ENCODE peak calls at places on chromosomes 12 and 14, in six cellular contexts. One of them, this sample, is unnamed.

GRCh38 chr12:54304187-54304810 is 3.5 kb upstream of the NFE2 start:
- DNase-seq in left ventricle myocardium inferior: peak; percentile 71
- DNase-seq in prostate gland: peak; percentile 27
- DNase-seq in thoracic aorta: no peak
- DNase-seq in effector memory CD4-positive, alpha-beta T cell: no peak
- DNase-seq in lower lobe of right lung: peak; percentile 94
- DNase-seq in this sample: peak; percentile 73

GRCh38 chr12:103884316-103884715 is 43.3 kb upstream of the NT5DC3 start:
- DNase-seq in left ventricle myocardium inferior: no peak
- DNase-seq in prostate gland: no peak
- DNase-seq in thoracic aorta: no peak
- DNase-seq in effector memory CD4-positive, alpha-beta T cell: no peak
- DNase-seq in lower lobe of right lung: no peak
- DNase-seq in this sample: no peak

GRCh38 chr12:116236986-116237385 is 40.5 kb downstream of the MED13L start:
- DNase-seq in left ventricle myocardium inferior: no peak
- DNase-seq in prostate gland: no peak
- DNase-seq in thoracic aorta: no peak
- DNase-seq in effector memory CD4-positive, alpha-beta T cell: no peak
- DNase-seq in lower lobe of right lung: no peak
- DNase-seq in this sample: no peak

GRCh38 chr14:55077691-55078151 is 26.3 kb downstream of the MAPK1IP1L start:
- DNase-seq in left ventricle myocardium inferior: no peak
- DNase-seq in prostate gland: no peak
- DNase-seq in thoracic aorta: no peak
- DNase-seq in effector memory CD4-positive, alpha-beta T cell: no peak
- DNase-seq in lower lobe of right lung: peak; percentile 73
- DNase-seq in this sample: no peak

GRCh38 chr12:46964496-46965098 is 114.8 kb upstream of the PCED1B start:
- DNase-seq in left ventricle myocardium inferior: no peak
- DNase-seq in prostate gland: no peak
- DNase-seq in thoracic aorta: no peak
- DNase-seq in effector memory CD4-positive, alpha-beta T cell: no peak
- DNase-seq in lower lobe of right lung: no peak
- DNase-seq in this sample: no peak

GRCh38 chr12:132061197-132061596 is 82.9 kb downstream of the DDX51 start:
- DNase-seq in left ventricle myocardium inferior: no peak
- DNase-seq in prostate gland: no peak
- DNase-seq in thoracic aorta: no peak
- DNase-seq in effector memory CD4-positive, alpha-beta T cell: no peak
- DNase-seq in lower lobe of right lung: no peak
- DNase-seq in this sample: no peak

GRCh38 chr12:88932457-88932856 is 352.2 kb upstream of the KITLG start:
- DNase-seq in left ventricle myocardium inferior: no peak
- DNase-seq in prostate gland: no peak
- DNase-seq in thoracic aorta: no peak
- DNase-seq in effector memory CD4-positive, alpha-beta T cell: no peak
- DNase-seq in lower lobe of right lung: no peak
- DNase-seq in this sample: no peak

GRCh38 chr12:44464180-44464579 is 411.9 kb downstream of the NELL2 start:
- DNase-seq in left ventricle myocardium inferior: no peak
- DNase-seq in prostate gland: no peak
- DNase-seq in thoracic aorta: no peak
- DNase-seq in effector memory CD4-positive, alpha-beta T cell: no peak
- DNase-seq in lower lobe of right lung: no peak
- DNase-seq in this sample: no peak

GRCh38 chr12:188910-189621 is 24.9 kb downstream of the SLC6A12 start:
- DNase-seq in left ventricle myocardium inferior: peak; percentile 55
- DNase-seq in prostate gland: no peak
- DNase-seq in thoracic aorta: no peak
- DNase-seq in effector memory CD4-positive, alpha-beta T cell: no peak
- DNase-seq in lower lobe of right lung: peak; percentile 64
- DNase-seq in this sample: no peak

GRCh38 chr12:89448951-89449371 is 75.6 kb downstream of the GALNT4 start:
- DNase-seq in left ventricle myocardium inferior: no peak
- DNase-seq in prostate gland: no peak
- DNase-seq in thoracic aorta: no peak
- DNase-seq in effector memory CD4-positive, alpha-beta T cell: no peak
- DNase-seq in lower lobe of right lung: no peak
- DNase-seq in this sample: no peak

GRCh38 chr12:21697829-21698630 is 40.4 kb upstream of the LDHB start:
- DNase-seq in left ventricle myocardium inferior: no peak
- DNase-seq in prostate gland: no peak
- DNase-seq in thoracic aorta: no peak
- DNase-seq in effector memory CD4-positive, alpha-beta T cell: no peak
- DNase-seq in lower lobe of right lung: no peak
- DNase-seq in this sample: no peak

GRCh38 chr14:75334191-75335051 is 55.8 kb downstream of the FOS start:
- DNase-seq in left ventricle myocardium inferior: peak; percentile 60
- DNase-seq in prostate gland: no peak
- DNase-seq in thoracic aorta: no peak
- DNase-seq in effector memory CD4-positive, alpha-beta T cell: peak; percentile 23
- DNase-seq in lower lobe of right lung: peak; percentile 75
- DNase-seq in this sample: peak; percentile 69

GRCh38 chr12:92365836-92366235 is 220.2 kb upstream of the BTG1 start:
- DNase-seq in left ventricle myocardium inferior: no peak
- DNase-seq in prostate gland: no peak
- DNase-seq in thoracic aorta: no peak
- DNase-seq in effector memory CD4-positive, alpha-beta T cell: no peak
- DNase-seq in lower lobe of right lung: no peak
- DNase-seq in this sample: no peak

GRCh38 chr12:6548556-6549378 is 7.1 kb downstream of the IFFO1 start:
- DNase-seq in left ventricle myocardium inferior: no peak
- DNase-seq in prostate gland: no peak
- DNase-seq in thoracic aorta: no peak
- DNase-seq in effector memory CD4-positive, alpha-beta T cell: no peak
- DNase-seq in lower lobe of right lung: no peak
- DNase-seq in this sample: no peak

GRCh38 chr12:6546016-6546415 is 9.8 kb downstream of the IFFO1 start:
- DNase-seq in left ventricle myocardium inferior: no peak
- DNase-seq in prostate gland: no peak
- DNase-seq in thoracic aorta: no peak
- DNase-seq in effector memory CD4-positive, alpha-beta T cell: no peak
- DNase-seq in lower lobe of right lung: no peak
- DNase-seq in this sample: no peak

GRCh38 chr12:6547987-6548386 is 7.9 kb downstream of the IFFO1 start:
- DNase-seq in left ventricle myocardium inferior: peak; percentile 55
- DNase-seq in prostate gland: no peak
- DNase-seq in thoracic aorta: no peak
- DNase-seq in effector memory CD4-positive, alpha-beta T cell: no peak
- DNase-seq in lower lobe of right lung: no peak
- DNase-seq in this sample: no peak

GRCh38 chr12:6549379-6550151 is 6.3 kb downstream of the IFFO1 start:
- DNase-seq in left ventricle myocardium inferior: no peak
- DNase-seq in prostate gland: no peak
- DNase-seq in thoracic aorta: no peak
- DNase-seq in effector memory CD4-positive, alpha-beta T cell: no peak
- DNase-seq in lower lobe of right lung: no peak
- DNase-seq in this sample: no peak

DNA sequence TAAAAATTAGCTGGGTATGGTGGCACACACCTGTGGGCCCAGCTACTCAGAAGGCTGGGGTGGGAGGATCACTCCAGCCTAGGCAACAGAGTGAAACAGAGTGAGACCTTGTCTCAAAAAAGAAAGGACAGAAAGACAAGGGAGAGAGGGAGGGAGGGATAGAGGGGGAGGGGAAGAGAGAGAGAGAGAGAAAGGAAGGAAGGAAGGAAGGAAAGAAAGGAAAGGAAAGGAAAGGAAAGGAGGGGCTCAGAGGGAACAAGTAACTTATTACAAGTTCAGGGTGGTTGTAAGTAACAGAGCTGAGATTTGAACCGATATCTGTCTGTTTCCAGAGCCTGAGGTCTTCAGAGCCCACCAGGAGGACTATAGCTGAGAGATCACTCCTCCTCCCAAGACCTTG is 8.3 kb downstream of the IFFO1 start:
- DNase-seq in left ventricle myocardium inferior: no peak
- DNase-seq in prostate gland: no peak
- DNase-seq in thoracic aorta: no peak
- DNase-seq in effector memory CD4-positive, alpha-beta T cell: no peak
- DNase-seq in lower lobe of right lung: no peak
- DNase-seq in this sample: no peak
- H3K36me3 ChIP-seq in left ventricle myocardium inferior: peaks cover 63% of the 10 kb centered on the region
- H3K36me3 ChIP-seq in prostate gland: no peaks in the 10 kb centered on the region
- H3K36me3 ChIP-seq in thoracic aorta: peaks cover 52% of the 10 kb centered on the region
- H3K36me3 ChIP-seq in effector memory CD4-positive, alpha-beta T cell: peaks cover 44% of the 10 kb centered on the region
- H3K36me3 ChIP-seq in lower lobe of right lung: peaks cover 74% of the 10 kb centered on the region
- H3K36me3 ChIP-seq in this sample: peaks cover 28% of the 10 kb centered on the region

DNA sequence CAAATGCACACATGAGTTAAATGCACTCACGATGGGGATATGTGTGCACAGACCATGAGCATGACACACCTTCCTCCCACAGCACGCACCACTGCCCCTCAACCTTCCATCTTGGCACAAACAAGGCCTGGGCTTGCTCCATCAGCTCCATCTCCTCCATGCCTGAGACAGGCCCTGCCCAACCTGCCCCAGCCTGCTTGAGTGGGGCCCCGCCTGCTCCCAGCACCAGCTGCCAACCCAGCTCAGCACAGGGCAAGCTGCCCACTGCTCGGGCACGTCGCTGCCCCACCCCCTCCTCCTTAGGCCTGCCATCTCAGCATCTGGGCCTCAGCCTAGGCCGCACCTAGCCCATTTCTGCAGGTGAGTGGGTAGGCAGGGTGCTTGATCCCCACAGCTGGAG is 27.6 kb upstream of the KRT78 start:
- DNase-seq in left ventricle myocardium inferior: peak; percentile 42
- DNase-seq in prostate gland: peak; percentile 93
- DNase-seq in thoracic aorta: no peak
- DNase-seq in effector memory CD4-positive, alpha-beta T cell: no peak
- DNase-seq in lower lobe of right lung: peak; percentile 86
- DNase-seq in this sample: no peak
- H3K27ac ChIP-seq in left ventricle myocardium inferior: no peak overlapping the region
- H3K27ac ChIP-seq in prostate gland: peak overlapping the region; percentile 32
- H3K27ac ChIP-seq in thoracic aorta: no peak overlapping the region
- H3K27ac ChIP-seq in effector memory CD4-positive, alpha-beta T cell: no peak overlapping the region
- H3K27ac ChIP-seq in lower lobe of right lung: no peak overlapping the region
- H3K27ac ChIP-seq in this sample: no peak overlapping the region

GRCh38 chr12:48827026-48827425 is 8.7 kb downstream of the CACNB3 start:
- DNase-seq in left ventricle myocardium inferior: no peak
- DNase-seq in prostate gland: no peak
- DNase-seq in thoracic aorta: no peak
- DNase-seq in effector memory CD4-positive, alpha-beta T cell: no peak
- DNase-seq in lower lobe of right lung: no peak
- DNase-seq in this sample: no peak

GRCh38 chr12:48831257-48831656 is 13.0 kb downstream of the CACNB3 start:
- DNase-seq in left ventricle myocardium inferior: no peak
- DNase-seq in prostate gland: no peak
- DNase-seq in thoracic aorta: no peak
- DNase-seq in effector memory CD4-positive, alpha-beta T cell: no peak
- DNase-seq in lower lobe of right lung: no peak
- DNase-seq in this sample: no peak

GRCh38 chr12:48828293-48828692 is 10.0 kb downstream of the CACNB3 start:
- DNase-seq in left ventricle myocardium inferior: no peak
- DNase-seq in prostate gland: no peak
- DNase-seq in thoracic aorta: no peak
- DNase-seq in effector memory CD4-positive, alpha-beta T cell: no peak
- DNase-seq in lower lobe of right lung: no peak
- DNase-seq in this sample: no peak

GRCh38 chr12:48827513-48828096 is 9.3 kb downstream of the CACNB3 start:
- DNase-seq in left ventricle myocardium inferior: no peak
- DNase-seq in prostate gland: no peak
- DNase-seq in thoracic aorta: no peak
- DNase-seq in effector memory CD4-positive, alpha-beta T cell: no peak
- DNase-seq in lower lobe of right lung: no peak
- DNase-seq in this sample: no peak

DNA sequence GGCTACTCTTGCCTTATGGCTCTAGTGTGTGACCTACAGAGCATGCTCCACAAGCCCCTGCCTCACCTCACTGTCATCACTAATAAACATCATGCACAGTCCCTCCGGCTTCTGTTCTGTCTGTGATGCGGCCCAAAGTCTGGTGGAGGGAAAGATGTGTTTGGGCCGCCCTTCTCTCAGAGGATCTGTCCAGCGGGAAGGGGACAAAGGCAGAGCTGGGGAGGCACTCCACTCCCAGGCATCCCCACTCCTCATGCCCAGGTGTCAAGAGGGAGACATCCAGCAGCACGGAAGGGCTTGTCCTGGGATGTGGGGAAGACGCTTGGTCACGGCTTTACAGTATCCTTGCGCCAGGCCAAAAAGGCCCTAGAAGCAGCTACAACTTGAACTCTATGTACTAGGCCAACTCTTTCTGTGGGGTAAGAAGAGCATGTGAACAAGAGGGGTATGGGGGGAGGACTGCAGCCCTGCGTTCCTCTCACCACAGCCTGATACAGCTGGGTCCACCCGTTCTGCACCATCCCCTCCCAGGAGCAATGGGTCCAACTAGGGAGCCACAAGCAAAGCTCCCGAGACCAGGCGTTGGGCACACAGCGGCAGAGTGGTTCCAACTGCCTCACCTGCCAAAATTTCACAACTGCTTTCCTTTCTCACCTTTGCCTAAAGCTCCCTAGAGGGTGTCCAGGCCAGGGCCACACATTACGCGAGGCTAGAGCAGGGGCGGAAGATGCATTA is 10.7 kb downstream of the CACNB3 start:
- DNase-seq in left ventricle myocardium inferior: no peak
- DNase-seq in prostate gland: no peak
- DNase-seq in thoracic aorta: no peak
- DNase-seq in effector memory CD4-positive, alpha-beta T cell: no peak
- DNase-seq in lower lobe of right lung: no peak
- DNase-seq in this sample: no peak
- H3K36me3 ChIP-seq in left ventricle myocardium inferior: peaks cover 70% of the 10 kb centered on the region
- H3K36me3 ChIP-seq in prostate gland: peaks cover 40% of the 10 kb centered on the region
- H3K36me3 ChIP-seq in thoracic aorta: peaks cover 53% of the 10 kb centered on the region
- H3K36me3 ChIP-seq in effector memory CD4-positive, alpha-beta T cell: peaks cover 55% of the 10 kb centered on the region
- H3K36me3 ChIP-seq in lower lobe of right lung: peaks cover 80% of the 10 kb centered on the region
- H3K36me3 ChIP-seq in this sample: peaks cover 63% of the 10 kb centered on the region

DNA sequence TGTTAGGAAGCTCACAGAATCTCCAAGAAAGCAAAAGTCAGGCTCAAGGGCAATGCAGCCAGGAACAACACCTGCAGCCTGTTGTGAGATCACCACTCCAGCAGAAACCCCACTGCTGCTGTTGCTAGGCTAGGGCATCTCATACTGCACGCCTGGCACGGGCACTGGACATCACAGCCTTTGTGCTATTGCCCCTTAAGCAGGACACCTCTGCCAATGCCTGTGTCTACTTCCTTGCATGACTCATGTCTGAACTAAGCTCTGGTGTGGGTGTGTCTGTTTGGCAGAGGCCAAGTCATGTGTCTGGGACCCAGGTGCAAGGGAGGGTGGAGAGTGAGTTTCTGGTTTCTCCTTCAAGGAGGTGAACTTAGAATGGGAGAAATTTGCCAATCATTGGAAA is 10.0 kb upstream of the DDX47 start:
- DNase-seq in left ventricle myocardium inferior: no peak
- DNase-seq in prostate gland: peak; percentile 90
- DNase-seq in thoracic aorta: peak; percentile 38
- DNase-seq in effector memory CD4-positive, alpha-beta T cell: no peak
- DNase-seq in lower lobe of right lung: peak; percentile 82
- DNase-seq in this sample: peak; percentile 69
- H3K27ac ChIP-seq in left ventricle myocardium inferior: peak overlapping the region; percentile 21
- H3K27ac ChIP-seq in prostate gland: peak overlapping the region; percentile 7
- H3K27ac ChIP-seq in thoracic aorta: no peak overlapping the region
- H3K27ac ChIP-seq in effector memory CD4-positive, alpha-beta T cell: no peak overlapping the region
- H3K27ac ChIP-seq in lower lobe of right lung: peak overlapping the region; percentile 46
- H3K27ac ChIP-seq in this sample: no peak overlapping the region

GRCh38 chr14:69891422-69891821 is 12.2 kb downstream of the SMOC1 start:
- DNase-seq in left ventricle myocardium inferior: no peak
- DNase-seq in prostate gland: no peak
- DNase-seq in thoracic aorta: no peak
- DNase-seq in effector memory CD4-positive, alpha-beta T cell: no peak
- DNase-seq in lower lobe of right lung: no peak
- DNase-seq in this sample: no peak
- H3K36me3 ChIP-seq in left ventricle myocardium inferior: no peaks in the 10 kb centered on the region
- H3K36me3 ChIP-seq in prostate gland: no peaks in the 10 kb centered on the region
- H3K36me3 ChIP-seq in thoracic aorta: no peaks in the 10 kb centered on the region
- H3K36me3 ChIP-seq in effector memory CD4-positive, alpha-beta T cell: no peaks in the 10 kb centered on the region
- H3K36me3 ChIP-seq in lower lobe of right lung: no peaks in the 10 kb centered on the region
- H3K36me3 ChIP-seq in this sample: no peaks in the 10 kb centered on the region